ENCODE peak calls at places on chromosome 1, in nine cellular contexts. C is astrocyte of the spinal cord, J is left ventricle myocardium inferior, H is right atrium auricular region, T is psoas muscle, P is AG04450, M is IMR-90, Q is fibroblast of mammary gland, X is AG09309. R is an unnamed sample.
A peak's percentile ranks its signal among the peaks of the same experiment; 100 is the strongest.

GRCh38 chr1:170790175-170790574 is 126.2 kb downstream of the PRRX1 start:
- DNase-seq in C (no peak), J (no peak), H (no peak), T (no peak), P (no peak), M (no peak), Q (no peak), X (no peak), R (no peak)

GRCh38 chr1:198686069-198686728 is 47.4 kb downstream of the PTPRC start:
- DNase-seq in C (peak; percentile 74), J (no peak), H (no peak), T (no peak), P (no peak), M (peak; percentile 64), Q (peak; percentile 66), X (no peak), R (no peak)

GRCh38 chr1:4105300-4105880 is 205.3 kb upstream of the C1orf174 start:
- DNase-seq in C (no peak), J (no peak), H (no peak), T (peak; percentile 34), P (no peak), M (no peak), Q (no peak), X (no peak), R (no peak)

GRCh38 chr1:46432781-46433327 is 38.7 kb downstream of the FAAH start:
- DNase-seq in C (no peak), J (no peak), H (no peak), T (no peak), P (no peak), M (no peak), Q (no peak), X (no peak), R (no peak)

GRCh38 chr1:156347337-156347736 is 9.0 kb downstream of the TSACC start:
- DNase-seq in C (peak; percentile 37), J (no peak), H (no peak), T (no peak), P (no peak), M (peak; percentile 73), Q (peak; percentile 92), X (peak; percentile 70), R (no peak)

GRCh38 chr1:33446590-33446989 is 15.7 kb upstream of the PHC2 start:
- DNase-seq in C (no peak), J (no peak), H (no peak), T (no peak), P (no peak), M (no peak), Q (no peak), X (no peak), R (no peak)

GRCh38 chr1:48061162-48062136 is 64.3 kb upstream of the TRABD2B start:
- DNase-seq in C (peak; percentile 40), J (peak; percentile 32), H (peak; percentile 80), T (no peak), P (no peak), M (peak; percentile 35), Q (peak; percentile 67), X (no peak), R (no peak)

GRCh38 chr1:41152622-41153044 is 89.5 kb downstream of the SCMH1 start:
- DNase-seq in C (peak; percentile 91), J (no peak), H (no peak), T (no peak), P (peak; percentile 69), M (peak; percentile 92), Q (peak; percentile 96), X (peak; percentile 88), R (no peak)

GRCh38 chr1:34762474-34763141 is 3.1 kb downstream of the GJB4 start:
- DNase-seq in C (no peak), J (no peak), H (no peak), T (no peak), P (no peak), M (no peak), Q (no peak), X (no peak), R (no peak)

DNA sequence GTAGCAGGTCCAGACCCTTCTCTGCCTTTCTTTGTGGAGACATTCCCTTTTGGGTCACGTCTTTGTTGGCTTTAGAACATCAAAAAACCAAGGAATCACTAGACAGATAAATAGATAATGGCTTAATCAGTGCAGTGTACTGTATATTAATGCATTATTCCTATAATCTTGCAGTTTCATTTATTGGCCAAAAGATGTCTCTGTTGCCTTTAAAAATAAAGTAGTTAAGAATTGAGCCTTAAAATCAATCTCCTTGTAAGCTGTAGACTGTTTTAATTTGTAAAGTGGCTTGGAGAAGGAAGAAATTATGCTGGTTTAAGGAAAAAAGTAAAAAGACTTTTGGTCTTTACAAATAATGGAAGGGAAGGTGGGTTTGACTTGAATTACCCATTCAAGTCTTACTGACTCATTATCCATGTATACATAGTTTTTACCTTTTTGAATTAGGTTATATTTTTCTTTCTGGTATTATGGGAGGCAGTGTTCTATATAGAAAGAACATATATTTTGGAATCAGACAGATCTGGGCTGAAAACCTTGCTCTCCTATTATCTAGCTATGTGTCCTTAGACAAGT is 84.6 kb downstream of the VPS13D start:
- DNase-seq in C (peak; percentile 54), J (no peak), H (no peak), T (no peak), P (no peak), M (peak; percentile 54), Q (peak; percentile 43), X (no peak), R (no peak)
- H3K4me3 ChIP-seq in C (no peak overlapping the region), J (no peak overlapping the region), H (no peak overlapping the region), T (no peak overlapping the region), P (no peak overlapping the region), M (no peak overlapping the region), Q (no peak overlapping the region), X (no peak overlapping the region), R (no peak overlapping the region)

GRCh38 chr1:13723810-13724209 is 23.8 kb downstream of the PRDM2 start:
- DNase-seq in C (no peak), J (no peak), H (no peak), T (no peak), P (no peak), M (no peak), Q (peak; percentile 71), X (no peak), R (no peak)

GRCh38 chr1:13730301-13730700 is 30.3 kb downstream of the PRDM2 start:
- DNase-seq in C (no peak), J (no peak), H (no peak), T (no peak), P (no peak), M (no peak), Q (no peak), X (no peak), R (no peak)

GRCh38 chr1:13730751-13731482 is 30.9 kb downstream of the PRDM2 start:
- DNase-seq in C (peak; percentile 43), J (no peak), H (peak; percentile 64), T (peak; percentile 54), P (no peak), M (peak; percentile 53), Q (no peak), X (no peak), R (peak; percentile 97)

GRCh38 chr1:13728104-13728503 is 28.1 kb downstream of the PRDM2 start:
- DNase-seq in C (no peak), J (no peak), H (no peak), T (no peak), P (no peak), M (no peak), Q (no peak), X (no peak), R (no peak)

GRCh38 chr1:13725714-13726175 is 25.8 kb downstream of the PRDM2 start:
- DNase-seq in C (peak; percentile 82), J (no peak), H (no peak), T (no peak), P (no peak), M (peak; percentile 25), Q (peak; percentile 42), X (peak; percentile 49), R (no peak)
- TF ChIP-seq CTCF in C (peak; percentile 54), J (peak; percentile 48), H (no peak), T (no peak), P (peak; percentile 41), M (peak; percentile 25), Q (peak; percentile 46), X (peak; percentile 55), R (peak; percentile 72)

DNA sequence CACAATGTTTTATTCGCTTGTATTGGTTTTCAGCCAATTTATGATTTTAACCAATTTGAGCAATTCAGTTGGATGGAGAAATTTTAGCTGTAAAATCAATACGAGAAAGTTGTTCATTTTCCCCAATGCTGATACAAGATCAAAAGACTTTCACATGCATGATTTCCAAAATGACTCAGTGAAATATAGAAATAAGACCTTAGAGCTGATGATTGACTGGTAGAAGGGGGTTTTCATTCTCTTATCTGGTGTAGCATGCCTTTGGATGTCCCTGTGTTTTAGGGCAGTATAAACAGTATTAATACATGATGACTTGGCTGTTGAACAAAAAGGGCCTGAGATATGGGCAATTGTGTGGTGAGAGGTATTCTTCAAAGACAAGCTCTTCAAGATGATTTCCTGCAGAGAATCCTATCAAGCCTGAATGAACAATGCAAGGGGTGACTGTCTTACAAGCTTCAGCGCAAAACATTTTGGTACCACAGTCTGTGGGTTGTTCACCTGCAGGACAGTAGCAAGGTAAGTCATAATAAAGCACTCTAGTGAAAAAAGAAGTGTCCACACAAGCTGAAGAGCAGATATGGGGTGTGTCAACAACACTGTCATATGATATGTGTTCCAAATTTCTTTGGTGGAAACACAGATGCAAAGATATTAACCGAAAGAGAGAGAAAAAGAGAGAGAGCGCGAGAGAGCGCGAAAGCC is 156.2 kb downstream of the TNFSF18 start:
- DNase-seq in C (no peak), J (no peak), H (no peak), T (no peak), P (no peak), M (no peak), Q (no peak), X (no peak), R (no peak)
- H3K4me3 ChIP-seq in C (no peak overlapping the region), J (peak overlapping the region; percentile 14), H (no peak overlapping the region), T (peak overlapping the region; percentile 16), P (no peak overlapping the region), M (no peak overlapping the region), Q (no peak overlapping the region), X (no peak overlapping the region), R (no peak overlapping the region)

GRCh38 chr1:21763236-21763635 is 19.7 kb downstream of the USP48 start:
- DNase-seq in C (no peak), J (no peak), H (no peak), T (no peak), P (no peak), M (no peak), Q (no peak), X (no peak), R (no peak)

GRCh38 chr1:21763694-21764419 is 19.1 kb downstream of the USP48 start:
- DNase-seq in C (no peak), J (no peak), H (no peak), T (no peak), P (no peak), M (no peak), Q (no peak), X (no peak), R (no peak)

GRCh38 chr1:21759818-21760217 is 23.1 kb downstream of the USP48 start:
- DNase-seq in C (no peak), J (no peak), H (no peak), T (no peak), P (no peak), M (no peak), Q (no peak), X (no peak), R (no peak)

GRCh38 chr1:21761052-21761451 is 21.9 kb downstream of the USP48 start:
- DNase-seq in C (no peak), J (no peak), H (no peak), T (no peak), P (no peak), M (no peak), Q (no peak), X (no peak), R (no peak)

DNA sequence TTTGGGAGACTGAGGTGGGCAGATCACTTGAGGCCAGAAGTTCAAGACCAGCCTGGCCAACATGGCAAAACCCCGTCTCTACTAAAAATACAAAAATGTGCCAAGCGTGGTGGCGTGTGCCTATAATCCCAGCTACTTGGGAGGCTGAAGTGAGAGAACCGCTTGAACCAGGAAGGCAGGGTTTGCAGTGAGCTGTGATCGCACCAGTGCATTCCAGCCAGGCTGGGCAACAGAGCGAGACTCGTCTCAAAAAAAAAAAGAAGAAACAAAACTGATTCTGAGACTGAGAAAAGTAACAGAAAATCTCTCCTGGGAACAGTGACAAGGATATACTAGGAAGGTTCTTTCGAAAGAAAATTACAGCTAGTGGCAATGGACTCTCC is 20.9 kb downstream of the USP48 start:
- DNase-seq in C (no peak), J (no peak), H (no peak), T (no peak), P (no peak), M (no peak), Q (no peak), X (no peak), R (no peak)
- TF ChIP-seq CTCF in C (no peak), J (no peak), H (no peak), T (no peak), P (no peak), M (no peak), Q (no peak), X (no peak), R (no peak)

R was measured in GM12864.